ENCODE peak calls at places on chromosome 16, in seven cellular contexts. M is ELR; S is fibroblast of the conjunctiva; J is fibroblast of mammary gland; N is non-pigmented ciliary epithelial cell; T is caudate nucleus; E is activated CD8-positive, alpha-beta memory T cell treated with anti-CD3 and anti-CD28 coated beads, Interleukin-2, amount 50 U/mL, for 4 hours. H is an unnamed sample.

GRCh38 chr16:81633147-81633619 is 145.9 kb upstream of the PLCG2 start:
- DNase-seq in T (no peak), N (no peak), M (no peak), S (no peak), J (no peak), E (no peak), H (no peak)

GRCh38 chr16:81447383-81448101 is 2.9 kb downstream of the CMIP start:
- DNase-seq in E (no peak), J (no peak), T (no peak), M (no peak), N (no peak), S (no peak), H (no peak)

GRCh38 chr16:84368327-84368996 is at the start of gene ATP2C2:
- DNase-seq in T (no peak), E (no peak), J (no peak), M (no peak), S (no peak), N (no peak), H (no peak)

GRCh38 chr16:65254144-65254543 is 132.3 kb upstream of the CDH11 start:
- DNase-seq in E (no peak), M (no peak), N (no peak), J (no peak), S (no peak), T (no peak), H (no peak)

GRCh38 chr16:4814542-4815173 is 12.2 kb upstream of the ROGDI start:
- DNase-seq in S (no peak), N (no peak), E (no peak), J (no peak), T (no peak), M (no peak), H (no peak)

GRCh38 chr16:47713225-47713595 is 252.1 kb downstream of the PHKB start:
- DNase-seq in T (no peak), E (no peak), J (peak), S (no peak), M (peak), N (peak), H (no peak)

GRCh38 chr16:29900102-29900887 is at the start of gene ASPHD1:
- DNase-seq in E (peak), T (peak), J (peak), S (no peak), M (peak), N (peak), H (peak)

GRCh38 chr16:3195975-3196374 is 8.0 kb downstream of the OR1F1 start:
- DNase-seq in N (no peak), T (no peak), S (no peak), M (peak), J (peak), E (no peak), H (no peak)

GRCh38 chr16:88809676-88810165 is 2.0 kb downstream of the APRT start:
- DNase-seq in N (no peak), J (no peak), S (no peak), T (no peak), M (no peak), E (no peak), H (no peak)

GRCh38 chr16:4142268-4142667 is 26.0 kb upstream of the ADCY9 start:
- DNase-seq in M (no peak), S (no peak), N (no peak), J (no peak), E (no peak), T (no peak), H (no peak)

GRCh38 chr16:22726868-22727267 is 87.1 kb upstream of the HS3ST2 start:
- DNase-seq in N (no peak), M (no peak), E (no peak), T (no peak), J (peak), S (no peak), H (no peak)

GRCh38 chr16:3458852-3459361 is 15.4 kb downstream of the NAA60 start:
- DNase-seq in E (no peak), N (no peak), M (peak), J (peak), T (no peak), S (no peak), H (no peak)

GRCh38 chr16:87780385-87780989 is 14.7 kb upstream of the KLHDC4 start:
- DNase-seq in T (no peak), N (no peak), E (peak), M (peak), J (peak), S (no peak), H (peak)

GRCh38 chr16:47320546-47321315 is 140.1 kb downstream of the ITFG1 start:
- DNase-seq in T (no peak), E (no peak), N (no peak), J (peak), S (no peak), M (peak), H (no peak)

GRCh38 chr16:56190903-56191806 is at the start of gene GNAO1:
- DNase-seq in M (peak), T (peak), E (peak), N (no peak), J (peak), S (peak), H (no peak)

GRCh38 chr16:31487720-31488629 is 5.1 kb downstream of the SLC5A2 start:
- DNase-seq in S (no peak), J (no peak), E (peak), N (no peak), T (no peak), M (peak), H (no peak)

GRCh38 chr16:9469512-9469911 is 378.1 kb downstream of the HAPSTR1 start:
- DNase-seq in M (peak), N (no peak), T (no peak), E (no peak), J (peak), S (no peak), H (no peak)

GRCh38 chr16:19824216-19824615 is 60.4 kb downstream of the GPRC5B start:
- DNase-seq in N (no peak), J (no peak), M (no peak), S (no peak), T (no peak), E (no peak), H (no peak)

GRCh38 chr16:87016636-87017035 is 300.6 kb downstream of the C16orf95 start:
- DNase-seq in M (no peak), N (no peak), T (no peak), J (peak), S (no peak), E (no peak), H (no peak)

GRCh38 chr16:25073849-25074248 is 37.7 kb upstream of the LCMT1 start:
- DNase-seq in T (no peak), M (no peak), N (no peak), J (no peak), E (no peak), S (no peak), H (no peak)

GRCh38 chr16:88618182-88618955 is 20.0 kb upstream of the IL17C start:
- DNase-seq in E (no peak), S (no peak), N (no peak), T (no peak), M (no peak), J (no peak), H (no peak)

GRCh38 chr16:4949986-4950385 is 8.1 kb upstream of the SEC14L5 start:
- DNase-seq in S (no peak), M (no peak), T (no peak), J (no peak), E (no peak), N (no peak), H (no peak)

GRCh38 chr16:4402439-4403132 is 13.8 kb downstream of the CORO7 start:
- DNase-seq in M (peak), N (no peak), T (peak), S (no peak), E (peak), J (peak), H (peak)

GRCh38 chr16:886084-886543 is 84.7 kb downstream of the LMF1 start:
- DNase-seq in E (no peak), S (no peak), T (peak), M (no peak), N (no peak), J (no peak), H (no peak)

GRCh38 chr16:58629681-58630640 is at the start of gene CNOT1:
- DNase-seq in S (peak), N (peak), T (peak), M (peak), J (peak), E (peak), H (peak)